ENCODE peak calls at places on chromosomes 2 and 18, in seven cellular contexts. W, H, D, K, F, R and V are unnamed samples.

GRCh38 chr2:62349788-62350187 is 153.9 kb downstream of the B3GNT2 start:
- DNase-seq in F (no peak), W (no peak), H (no peak), K (no peak), R (no peak), D (no peak), V (no peak)

GRCh38 chr2:28709101-28709500 is 42.5 kb upstream of the PPP1CB start:
- DNase-seq in F (no peak), D (peak; percentile 55), H (no peak), W (no peak), K (no peak), R (no peak), V (no peak)

GRCh38 chr2:111068435-111069058 is 52.2 kb upstream of the BCL2L11 start:
- DNase-seq in K (no peak), W (no peak), H (no peak), R (no peak), F (peak; percentile 59), D (peak; percentile 97), V (no peak)

GRCh38 chr18:46397174-46397573 is 259.8 kb downstream of the LOXHD1 start:
- DNase-seq in K (no peak), F (peak; percentile 16), H (no peak), W (no peak), R (no peak), D (no peak), V (no peak)

GRCh38 chr2:53087282-53087882 is 680.2 kb upstream of the CHAC2 start:
- DNase-seq in D (no peak), K (no peak), R (peak; percentile 66), W (no peak), F (no peak), H (peak; percentile 38), V (no peak)

GRCh38 chr2:186746584-186746983 is 52.7 kb downstream of the FAM171B start:
- DNase-seq in H (no peak), F (no peak), R (no peak), K (no peak), W (no peak), D (no peak), V (no peak)

GRCh38 chr2:230942371-230942770 is 17.3 kb upstream of the GPR55 start:
- DNase-seq in H (no peak), K (no peak), D (no peak), R (no peak), F (no peak), W (no peak), V (no peak)

GRCh38 chr2:45382744-45383143 is 228.3 kb downstream of the SRBD1 start:
- DNase-seq in H (no peak), R (peak; percentile 43), W (no peak), F (no peak), K (peak; percentile 45), D (no peak), V (no peak)

GRCh38 chr18:111292-112014 is 46.9 kb upstream of the USP14 start:
- DNase-seq in K (no peak), W (no peak), D (no peak), F (peak; percentile 55), H (no peak), R (peak; percentile 40), V (peak; percentile 69)

GRCh38 chr2:121491566-121491965 is 39.1 kb upstream of the RNU4ATAC start:
- DNase-seq in K (no peak), R (peak; percentile 34), F (no peak), D (peak; percentile 46), W (no peak), H (no peak), V (no peak)

GRCh38 chr2:138572318-138572717 is 70.7 kb downstream of the SPOPL start:
- DNase-seq in R (peak; percentile 13), W (no peak), F (no peak), H (no peak), K (peak; percentile 10), D (peak; percentile 14), V (no peak)

GRCh38 chr18:2655954-2656236 is 369 bp downstream of the SMCHD1 start:
- DNase-seq in K (no peak), H (no peak), R (no peak), F (no peak), W (no peak), D (peak; percentile 77), V (no peak)

GRCh38 chr2:17166506-17166905 is 351.7 kb downstream of the RAD51AP2 start:
- DNase-seq in D (no peak), H (peak; percentile 17), W (no peak), F (peak; percentile 14), K (no peak), R (peak; percentile 68), V (no peak)

GRCh38 chr18:78582898-78583738 is 396.5 kb upstream of the SALL3 start:
- DNase-seq in H (no peak), W (no peak), R (no peak), F (no peak), K (no peak), D (no peak), V (no peak)

GRCh38 chr2:140747097-140747496 is 1383.7 kb downstream of the LRP1B start:
- DNase-seq in H (no peak), R (no peak), K (no peak), D (no peak), F (no peak), W (no peak), V (no peak)

GRCh38 chr2:59532808-59533207 is 1020.6 kb downstream of the BCL11A start:
- DNase-seq in D (no peak), H (no peak), W (no peak), K (no peak), F (no peak), R (no peak), V (no peak)

GRCh38 chr2:45869165-45869501 is 217.7 kb downstream of the PRKCE start:
- DNase-seq in W (no peak), F (no peak), R (peak; percentile 71), H (no peak), K (no peak), D (no peak), V (no peak)

GRCh38 chr2:12684471-12684936 is 32.2 kb upstream of the TRIB2 start:
- DNase-seq in H (no peak), F (peak; percentile 34), W (no peak), K (no peak), D (peak; percentile 30), R (peak; percentile 73), V (no peak)

GRCh38 chr2:85222792-85223191 is 89.6 kb downstream of the TCF7L1 start:
- DNase-seq in D (no peak), R (no peak), H (no peak), F (no peak), K (no peak), W (no peak), V (no peak)

GRCh38 chr2:54984476-54984875 is 65.8 kb downstream of the RTN4 start:
- DNase-seq in H (no peak), W (no peak), F (no peak), D (no peak), R (peak; percentile 63), K (no peak), V (no peak)

GRCh38 chr2:8535821-8536685 is 145.8 kb upstream of the ID2 start:
- DNase-seq in R (peak; percentile 30), D (no peak), K (no peak), W (no peak), F (no peak), H (no peak), V (peak; percentile 24)

GRCh38 chr2:142044168-142044567 is 86.6 kb downstream of the LRP1B start:
- DNase-seq in H (no peak), W (no peak), K (no peak), R (peak; percentile 76), F (no peak), D (no peak), V (no peak)

GRCh38 chr2:6946722-6947121 is 29.5 kb downstream of the RNF144A start:
- DNase-seq in H (peak; percentile 77), D (no peak), F (peak; percentile 60), R (peak; percentile 94), K (no peak), W (no peak), V (no peak)

GRCh38 chr2:226426292-226426736 is 373.3 kb downstream of the IRS1 start:
- DNase-seq in K (no peak), D (no peak), W (no peak), H (peak; percentile 85), F (peak; percentile 86), R (peak; percentile 93), V (no peak)

GRCh38 chr2:226797989-226798421 is 1.6 kb downstream of the IRS1 start:
- DNase-seq in W (no peak), H (no peak), R (no peak), K (no peak), F (no peak), D (no peak), V (no peak)

GRCh38 chr2:40218679-40219078 is 233.2 kb downstream of the SLC8A1 start:
- DNase-seq in R (no peak), D (no peak), W (no peak), F (no peak), H (no peak), K (no peak), V (no peak)

GRCh38 chr2:168780671-168781071 is 21.8 kb upstream of the NOSTRIN start:
- DNase-seq in D (no peak), H (no peak), K (no peak), W (no peak), F (no peak), R (peak; percentile 68), V (no peak)

GRCh38 chr2:219286436-219287115 is 7.4 kb downstream of the DNAJB2 start:
- DNase-seq in H (no peak), K (no peak), W (no peak), F (no peak), R (no peak), D (no peak), V (no peak)

GRCh38 chr2:21033237-21034155 is 10.4 kb downstream of the APOB start:
- DNase-seq in K (no peak), H (no peak), F (no peak), D (no peak), R (no peak), W (no peak), V (no peak)

GRCh38 chr2:19141234-19142004 is 217.0 kb downstream of the OSR1 start:
- DNase-seq in K (no peak), D (no peak), W (no peak), F (no peak), R (peak; percentile 33), H (no peak), V (no peak)

GRCh38 chr2:37523861-37524362 is 147.5 kb downstream of the CDC42EP3 start:
- DNase-seq in R (peak; percentile 83), K (peak; percentile 30), F (no peak), H (peak; percentile 46), D (no peak), W (peak; percentile 82), V (no peak)

GRCh38 chr2:173355132-173355865 is 627 bp downstream of the CDCA7 start:
- DNase-seq in W (peak; percentile 47), K (peak; percentile 30), F (no peak), R (peak; percentile 62), D (peak; percentile 67), H (no peak), V (peak; percentile 53)